ENCODE peak calls at places on chromosome 17, in seven cellular contexts. One of them, this sample, is unnamed.

GRCh38 chr17:82246365-82247174 is 17.7 kb downstream of the SLC16A3 start:
- DNase-seq in GM13977: no peak
- DNase-seq in PC-3: peak
- DNase-seq in amniotic stem cell: no peak
- DNase-seq in T-helper 1 cell: no peak
- DNase-seq in activated CD4-positive, alpha-beta T cell treated with anti-CD3 and anti-CD28 coated beads, Interleukin-2, amount 50 U/mL, for 4 hours: no peak
- DNase-seq in iris pigment epithelial cell: peak
- DNase-seq in this sample: peak

GRCh38 chr17:43966276-43966675 is 12.5 kb upstream of the PYY start:
- DNase-seq in iris pigment epithelial cell: no peak
- DNase-seq in T-helper 1 cell: no peak
- DNase-seq in amniotic stem cell: no peak
- DNase-seq in PC-3: no peak
- DNase-seq in activated CD4-positive, alpha-beta T cell treated with anti-CD3 and anti-CD28 coated beads, Interleukin-2, amount 50 U/mL, for 4 hours: no peak
- DNase-seq in GM13977: no peak
- DNase-seq in this sample: no peak

GRCh38 chr17:29178750-29179231 is 1.4 kb downstream of the MYO18A start:
- DNase-seq in iris pigment epithelial cell: no peak
- DNase-seq in activated CD4-positive, alpha-beta T cell treated with anti-CD3 and anti-CD28 coated beads, Interleukin-2, amount 50 U/mL, for 4 hours: no peak
- DNase-seq in PC-3: peak
- DNase-seq in amniotic stem cell: no peak
- DNase-seq in GM13977: no peak
- DNase-seq in T-helper 1 cell: no peak
- DNase-seq in this sample: no peak

GRCh38 chr17:49901460-49902331 is 53.8 kb upstream of the TAC4 start:
- DNase-seq in GM13977: no peak
- DNase-seq in PC-3: peak
- DNase-seq in iris pigment epithelial cell: no peak
- DNase-seq in amniotic stem cell: no peak
- DNase-seq in T-helper 1 cell: no peak
- DNase-seq in activated CD4-positive, alpha-beta T cell treated with anti-CD3 and anti-CD28 coated beads, Interleukin-2, amount 50 U/mL, for 4 hours: no peak
- DNase-seq in this sample: no peak

GRCh38 chr17:74543406-74543805 is 2.5 kb downstream of the CD300C start:
- DNase-seq in PC-3: no peak
- DNase-seq in iris pigment epithelial cell: no peak
- DNase-seq in GM13977: no peak
- DNase-seq in activated CD4-positive, alpha-beta T cell treated with anti-CD3 and anti-CD28 coated beads, Interleukin-2, amount 50 U/mL, for 4 hours: no peak
- DNase-seq in T-helper 1 cell: no peak
- DNase-seq in amniotic stem cell: no peak
- DNase-seq in this sample: peak

GRCh38 chr17:44004077-44004760 is at the start of gene NAGS:
- DNase-seq in activated CD4-positive, alpha-beta T cell treated with anti-CD3 and anti-CD28 coated beads, Interleukin-2, amount 50 U/mL, for 4 hours: no peak
- DNase-seq in T-helper 1 cell: no peak
- DNase-seq in GM13977: no peak
- DNase-seq in amniotic stem cell: no peak
- DNase-seq in iris pigment epithelial cell: peak
- DNase-seq in PC-3: peak
- DNase-seq in this sample: no peak

GRCh38 chr17:58189436-58190146 is 2.9 kb upstream of the EPX start:
- DNase-seq in amniotic stem cell: no peak
- DNase-seq in T-helper 1 cell: no peak
- DNase-seq in iris pigment epithelial cell: peak
- DNase-seq in activated CD4-positive, alpha-beta T cell treated with anti-CD3 and anti-CD28 coated beads, Interleukin-2, amount 50 U/mL, for 4 hours: no peak
- DNase-seq in PC-3: peak
- DNase-seq in GM13977: no peak
- DNase-seq in this sample: no peak

GRCh38 chr17:48973806-48974205 is 5.4 kb upstream of the GIP start:
- DNase-seq in iris pigment epithelial cell: no peak
- DNase-seq in PC-3: no peak
- DNase-seq in T-helper 1 cell: no peak
- DNase-seq in amniotic stem cell: no peak
- DNase-seq in activated CD4-positive, alpha-beta T cell treated with anti-CD3 and anti-CD28 coated beads, Interleukin-2, amount 50 U/mL, for 4 hours: no peak
- DNase-seq in GM13977: no peak
- DNase-seq in this sample: no peak

GRCh38 chr17:6098466-6099180 is 28.4 kb downstream of the WSCD1 start:
- DNase-seq in activated CD4-positive, alpha-beta T cell treated with anti-CD3 and anti-CD28 coated beads, Interleukin-2, amount 50 U/mL, for 4 hours: no peak
- DNase-seq in amniotic stem cell: no peak
- DNase-seq in iris pigment epithelial cell: no peak
- DNase-seq in PC-3: no peak
- DNase-seq in T-helper 1 cell: no peak
- DNase-seq in GM13977: no peak
- DNase-seq in this sample: no peak

GRCh38 chr17:19306160-19307111 is 56.1 kb downstream of the B9D1 start:
- DNase-seq in activated CD4-positive, alpha-beta T cell treated with anti-CD3 and anti-CD28 coated beads, Interleukin-2, amount 50 U/mL, for 4 hours: no peak
- DNase-seq in iris pigment epithelial cell: no peak
- DNase-seq in T-helper 1 cell: peak
- DNase-seq in GM13977: peak
- DNase-seq in PC-3: no peak
- DNase-seq in amniotic stem cell: no peak
- DNase-seq in this sample: peak

GRCh38 chr17:13031718-13032350 is 14.0 kb upstream of the ELAC2 start:
- DNase-seq in amniotic stem cell: no peak
- DNase-seq in T-helper 1 cell: peak
- DNase-seq in activated CD4-positive, alpha-beta T cell treated with anti-CD3 and anti-CD28 coated beads, Interleukin-2, amount 50 U/mL, for 4 hours: peak
- DNase-seq in PC-3: peak
- DNase-seq in GM13977: peak
- DNase-seq in iris pigment epithelial cell: peak
- DNase-seq in this sample: no peak

GRCh38 chr17:80637286-80637703 is 92.7 kb downstream of the RPTOR start:
- DNase-seq in iris pigment epithelial cell: no peak
- DNase-seq in PC-3: no peak
- DNase-seq in amniotic stem cell: no peak
- DNase-seq in T-helper 1 cell: no peak
- DNase-seq in GM13977: no peak
- DNase-seq in activated CD4-positive, alpha-beta T cell treated with anti-CD3 and anti-CD28 coated beads, Interleukin-2, amount 50 U/mL, for 4 hours: no peak
- DNase-seq in this sample: no peak

GRCh38 chr17:8581002-8581658 is 49.4 kb downstream of the MYH10 start:
- DNase-seq in iris pigment epithelial cell: no peak
- DNase-seq in activated CD4-positive, alpha-beta T cell treated with anti-CD3 and anti-CD28 coated beads, Interleukin-2, amount 50 U/mL, for 4 hours: no peak
- DNase-seq in PC-3: no peak
- DNase-seq in GM13977: peak
- DNase-seq in T-helper 1 cell: no peak
- DNase-seq in amniotic stem cell: no peak
- DNase-seq in this sample: no peak

GRCh38 chr17:13601776-13602551 is at the start of gene HS3ST3A1:
- DNase-seq in PC-3: peak
- DNase-seq in activated CD4-positive, alpha-beta T cell treated with anti-CD3 and anti-CD28 coated beads, Interleukin-2, amount 50 U/mL, for 4 hours: no peak
- DNase-seq in T-helper 1 cell: no peak
- DNase-seq in GM13977: no peak
- DNase-seq in iris pigment epithelial cell: peak
- DNase-seq in amniotic stem cell: peak
- DNase-seq in this sample: no peak

GRCh38 chr17:34670618-34671017 is 91.2 kb downstream of the TMEM132E start:
- DNase-seq in T-helper 1 cell: no peak
- DNase-seq in amniotic stem cell: no peak
- DNase-seq in iris pigment epithelial cell: no peak
- DNase-seq in activated CD4-positive, alpha-beta T cell treated with anti-CD3 and anti-CD28 coated beads, Interleukin-2, amount 50 U/mL, for 4 hours: no peak
- DNase-seq in PC-3: no peak
- DNase-seq in GM13977: no peak
- DNase-seq in this sample: no peak

GRCh38 chr17:69539781-69540319 is 125.4 kb downstream of the MAP2K6 start:
- DNase-seq in GM13977: no peak
- DNase-seq in T-helper 1 cell: no peak
- DNase-seq in activated CD4-positive, alpha-beta T cell treated with anti-CD3 and anti-CD28 coated beads, Interleukin-2, amount 50 U/mL, for 4 hours: no peak
- DNase-seq in amniotic stem cell: peak
- DNase-seq in PC-3: peak
- DNase-seq in iris pigment epithelial cell: peak
- DNase-seq in this sample: no peak

GRCh38 chr17:81991684-81992513 is 14.5 kb downstream of the ASPSCR1 start:
- DNase-seq in activated CD4-positive, alpha-beta T cell treated with anti-CD3 and anti-CD28 coated beads, Interleukin-2, amount 50 U/mL, for 4 hours: no peak
- DNase-seq in PC-3: peak
- DNase-seq in amniotic stem cell: no peak
- DNase-seq in iris pigment epithelial cell: peak
- DNase-seq in T-helper 1 cell: no peak
- DNase-seq in GM13977: no peak
- DNase-seq in this sample: no peak

GRCh38 chr17:82372591-82373452 is 1.3 kb downstream of the UTS2R start:
- DNase-seq in amniotic stem cell: no peak
- DNase-seq in iris pigment epithelial cell: no peak
- DNase-seq in T-helper 1 cell: no peak
- DNase-seq in GM13977: no peak
- DNase-seq in activated CD4-positive, alpha-beta T cell treated with anti-CD3 and anti-CD28 coated beads, Interleukin-2, amount 50 U/mL, for 4 hours: no peak
- DNase-seq in PC-3: no peak
- DNase-seq in this sample: no peak

GRCh38 chr17:41540921-41541625 is 13.0 kb upstream of the KRT19 start:
- DNase-seq in activated CD4-positive, alpha-beta T cell treated with anti-CD3 and anti-CD28 coated beads, Interleukin-2, amount 50 U/mL, for 4 hours: no peak
- DNase-seq in PC-3: peak
- DNase-seq in GM13977: no peak
- DNase-seq in iris pigment epithelial cell: no peak
- DNase-seq in amniotic stem cell: no peak
- DNase-seq in T-helper 1 cell: no peak
- DNase-seq in this sample: no peak

GRCh38 chr17:75996665-75997590 is 3.7 kb upstream of the CDK3 start:
- DNase-seq in GM13977: peak
- DNase-seq in T-helper 1 cell: no peak
- DNase-seq in iris pigment epithelial cell: peak
- DNase-seq in PC-3: peak
- DNase-seq in amniotic stem cell: no peak
- DNase-seq in activated CD4-positive, alpha-beta T cell treated with anti-CD3 and anti-CD28 coated beads, Interleukin-2, amount 50 U/mL, for 4 hours: no peak
- DNase-seq in this sample: peak

GRCh38 chr17:73188011-73188410 is 4.8 kb upstream of the COG1 start:
- DNase-seq in T-helper 1 cell: no peak
- DNase-seq in PC-3: no peak
- DNase-seq in GM13977: no peak
- DNase-seq in amniotic stem cell: no peak
- DNase-seq in activated CD4-positive, alpha-beta T cell treated with anti-CD3 and anti-CD28 coated beads, Interleukin-2, amount 50 U/mL, for 4 hours: no peak
- DNase-seq in iris pigment epithelial cell: no peak
- DNase-seq in this sample: no peak

GRCh38 chr17:50618941-50619340 is 15.7 kb upstream of the ABCC3 start:
- DNase-seq in iris pigment epithelial cell: no peak
- DNase-seq in T-helper 1 cell: no peak
- DNase-seq in GM13977: no peak
- DNase-seq in activated CD4-positive, alpha-beta T cell treated with anti-CD3 and anti-CD28 coated beads, Interleukin-2, amount 50 U/mL, for 4 hours: no peak
- DNase-seq in PC-3: no peak
- DNase-seq in amniotic stem cell: no peak
- DNase-seq in this sample: peak

GRCh38 chr17:80660527-80661198 is 116.0 kb downstream of the RPTOR start:
- DNase-seq in iris pigment epithelial cell: no peak
- DNase-seq in amniotic stem cell: no peak
- DNase-seq in PC-3: no peak
- DNase-seq in T-helper 1 cell: no peak
- DNase-seq in GM13977: no peak
- DNase-seq in activated CD4-positive, alpha-beta T cell treated with anti-CD3 and anti-CD28 coated beads, Interleukin-2, amount 50 U/mL, for 4 hours: no peak
- DNase-seq in this sample: no peak

GRCh38 chr17:79927688-79928501 is 88.7 kb upstream of the CBX4 start:
- DNase-seq in GM13977: no peak
- DNase-seq in amniotic stem cell: no peak
- DNase-seq in T-helper 1 cell: no peak
- DNase-seq in activated CD4-positive, alpha-beta T cell treated with anti-CD3 and anti-CD28 coated beads, Interleukin-2, amount 50 U/mL, for 4 hours: no peak
- DNase-seq in iris pigment epithelial cell: no peak
- DNase-seq in PC-3: no peak
- DNase-seq in this sample: no peak

GRCh38 chr17:61766520-61766919 is 96.8 kb downstream of the BRIP1 start:
- DNase-seq in T-helper 1 cell: no peak
- DNase-seq in amniotic stem cell: peak
- DNase-seq in iris pigment epithelial cell: peak
- DNase-seq in activated CD4-positive, alpha-beta T cell treated with anti-CD3 and anti-CD28 coated beads, Interleukin-2, amount 50 U/mL, for 4 hours: no peak
- DNase-seq in PC-3: peak
- DNase-seq in GM13977: no peak
- DNase-seq in this sample: no peak

GRCh38 chr17:48586355-48586924 is 3.6 kb downstream of the HOXB3 start:
- DNase-seq in GM13977: peak
- DNase-seq in PC-3: no peak
- DNase-seq in T-helper 1 cell: no peak
- DNase-seq in activated CD4-positive, alpha-beta T cell treated with anti-CD3 and anti-CD28 coated beads, Interleukin-2, amount 50 U/mL, for 4 hours: no peak
- DNase-seq in iris pigment epithelial cell: no peak
- DNase-seq in amniotic stem cell: no peak
- DNase-seq in this sample: no peak

GRCh38 chr17:5758651-5759050 is 174.3 kb upstream of the NLRP1 start:
- DNase-seq in activated CD4-positive, alpha-beta T cell treated with anti-CD3 and anti-CD28 coated beads, Interleukin-2, amount 50 U/mL, for 4 hours: no peak
- DNase-seq in PC-3: peak
- DNase-seq in amniotic stem cell: no peak
- DNase-seq in GM13977: no peak
- DNase-seq in iris pigment epithelial cell: peak
- DNase-seq in T-helper 1 cell: no peak
- DNase-seq in this sample: no peak

GRCh38 chr17:42163113-42163512 is 8.3 kb upstream of the RAB5C start:
- DNase-seq in PC-3: no peak
- DNase-seq in GM13977: peak
- DNase-seq in activated CD4-positive, alpha-beta T cell treated with anti-CD3 and anti-CD28 coated beads, Interleukin-2, amount 50 U/mL, for 4 hours: peak
- DNase-seq in T-helper 1 cell: no peak
- DNase-seq in amniotic stem cell: no peak
- DNase-seq in iris pigment epithelial cell: no peak
- DNase-seq in this sample: no peak

GRCh38 chr17:63693411-63694113 is 6.4 kb downstream of the LIMD2 start:
- DNase-seq in iris pigment epithelial cell: no peak
- DNase-seq in T-helper 1 cell: no peak
- DNase-seq in GM13977: no peak
- DNase-seq in PC-3: no peak
- DNase-seq in amniotic stem cell: no peak
- DNase-seq in activated CD4-positive, alpha-beta T cell treated with anti-CD3 and anti-CD28 coated beads, Interleukin-2, amount 50 U/mL, for 4 hours: no peak
- DNase-seq in this sample: no peak

GRCh38 chr17:42531455-42532354 is 4.3 kb upstream of the NAGLU start:
- DNase-seq in iris pigment epithelial cell: no peak
- DNase-seq in T-helper 1 cell: peak
- DNase-seq in amniotic stem cell: no peak
- DNase-seq in activated CD4-positive, alpha-beta T cell treated with anti-CD3 and anti-CD28 coated beads, Interleukin-2, amount 50 U/mL, for 4 hours: no peak
- DNase-seq in GM13977: peak
- DNase-seq in PC-3: peak
- DNase-seq in this sample: no peak

GRCh38 chr17:61458000-61458399 is 5.8 kb downstream of the TBX4 start:
- DNase-seq in amniotic stem cell: no peak
- DNase-seq in GM13977: no peak
- DNase-seq in iris pigment epithelial cell: no peak
- DNase-seq in activated CD4-positive, alpha-beta T cell treated with anti-CD3 and anti-CD28 coated beads, Interleukin-2, amount 50 U/mL, for 4 hours: no peak
- DNase-seq in PC-3: no peak
- DNase-seq in T-helper 1 cell: no peak
- DNase-seq in this sample: no peak

GRCh38 chr17:31495049-31495885 is 103.8 kb downstream of the RAB11FIP4 start:
- DNase-seq in PC-3: peak
- DNase-seq in iris pigment epithelial cell: no peak
- DNase-seq in T-helper 1 cell: no peak
- DNase-seq in GM13977: no peak
- DNase-seq in amniotic stem cell: no peak
- DNase-seq in activated CD4-positive, alpha-beta T cell treated with anti-CD3 and anti-CD28 coated beads, Interleukin-2, amount 50 U/mL, for 4 hours: no peak
- DNase-seq in this sample: no peak